ENCODE peak calls at places on chromosomes 16 and 17, in four cellular contexts. C is T1000; S is activated naive CD4-positive, alpha-beta T cell treated with Interleukin-2 at 50 U/mL for 16 hours; Y is foreskin keratinocyte. G is an unnamed sample.

GRCh38 chr16:82031116-82032084 is 3.7 kb upstream of the HSD17B2 start:
- DNase-seq in Y (peak; percentile 69), S (no peak), C (no peak), G (no peak)

GRCh38 chr16:48287239-48287638 is 39.9 kb upstream of the ABCC11 start:
- DNase-seq in Y (peak; percentile 5), C (no peak), S (no peak), G (no peak)

GRCh38 chr16:1014221-1014620 is 32.7 kb downstream of the SOX8 start:
- DNase-seq in Y (no peak), S (no peak), C (no peak), G (no peak)

GRCh38 chr17:77591231-77591785 is 367.2 kb upstream of the TNRC6C start:
- DNase-seq in C (no peak), Y (peak; percentile 18), S (no peak), G (no peak)

GRCh38 chr16:48444574-48444973 is 59.4 kb upstream of the SIAH1 start:
- DNase-seq in S (no peak), C (peak; percentile 11), Y (peak; percentile 81), G (peak; percentile 51)

GRCh38 chr16:976389-976931 is 5.1 kb upstream of the SOX8 start:
- DNase-seq in S (peak; percentile 20), C (no peak), Y (no peak), G (no peak)

GRCh38 chr16:87201052-87201451 is 116.1 kb downstream of the C16orf95 start:
- DNase-seq in S (no peak), C (peak; percentile 55), Y (peak; percentile 83), G (peak; percentile 20)

GRCh38 chr17:5619088-5619740 is 34.9 kb upstream of the NLRP1 start:
- DNase-seq in C (no peak), S (no peak), Y (no peak), G (no peak)

GRCh38 chr16:7397901-7398300 is 65.3 kb downstream of the RBFOX1 start:
- DNase-seq in Y (peak; percentile 1), S (no peak), C (no peak), G (no peak)

G was measured in epithelial cell of prostate.